ENCODE peak calls at places on chromosome 19, in four cellular contexts. V, I, S and R are unnamed samples.

GRCh38 chr19:28196961-28197360 is 1016.0 kb downstream of the UQCRFS1 start:
- DNase-seq in V (no peak), S (no peak), I (no peak), R (no peak)

GRCh38 chr19:10863107-10863700 is 8.1 kb upstream of the CARM1 start:
- DNase-seq in I (no peak), S (peak), V (no peak), R (no peak)

GRCh38 chr19:33157906-33158305 is 26.0 kb downstream of the WDR88 start:
- DNase-seq in I (no peak), S (no peak), V (no peak), R (no peak)

GRCh38 chr19:35045667-35046300 is 4.3 kb downstream of the HPN start:
- DNase-seq in V (no peak), I (peak), S (no peak), R (no peak)

GRCh38 chr19:1324792-1325567 is 39.3 kb downstream of the EFNA2 start:
- DNase-seq in S (peak), I (peak), V (peak), R (no peak)

GRCh38 chr19:2722541-2723344 is 1.6 kb upstream of the DIRAS1 start:
- DNase-seq in S (peak), V (no peak), I (no peak), R (no peak)

GRCh38 chr19:4571305-4571917 is 11.9 kb upstream of the SEMA6B start:
- DNase-seq in I (no peak), V (no peak), S (no peak), R (no peak)

GRCh38 chr19:3122512-3122870 is 13.3 kb upstream of the GNA15 start:
- DNase-seq in I (no peak), V (no peak), S (no peak), R (no peak)

GRCh38 chr19:39969681-39970423 is 1.1 kb upstream of the PSMC4 start:
- DNase-seq in I (no peak), S (no peak), V (no peak), R (no peak)

GRCh38 chr19:3471954-3472655 is 8.2 kb downstream of the SMIM24 start:
- DNase-seq in I (no peak), S (no peak), V (peak), R (no peak)

GRCh38 chr19:38012944-38013343 is 105.9 kb downstream of the SIPA1L3 start:
- DNase-seq in V (no peak), S (no peak), I (no peak), R (no peak)

GRCh38 chr19:38695319-38695683 is 47.9 kb downstream of the ACTN4 start:
- DNase-seq in S (no peak), I (no peak), V (no peak), R (no peak)

GRCh38 chr19:3434630-3435553 is 45.4 kb downstream of the SMIM24 start:
- DNase-seq in I (peak), S (peak), V (peak), R (peak)

GRCh38 chr19:2391118-2391725 is 31.2 kb downstream of the TMPRSS9 start:
- DNase-seq in I (no peak), V (no peak), S (peak), R (no peak)

GRCh38 chr19:1109032-1109541 is 5.3 kb downstream of the GPX4 start:
- DNase-seq in I (no peak), V (no peak), S (no peak), R (no peak)

GRCh38 chr19:13277104-13277809 is 127.0 kb downstream of the IER2 start:
- DNase-seq in I (peak), V (peak), S (peak), R (peak)

GRCh38 chr19:17324357-17325114 is 10.1 kb downstream of the ANO8 start:
- DNase-seq in V (no peak), I (no peak), S (no peak), R (no peak)

GRCh38 chr19:13983213-13983889 is 22.8 kb downstream of the RFX1 start:
- DNase-seq in V (no peak), S (no peak), I (no peak), R (peak)

GRCh38 chr19:18419195-18419698 is at the start of gene SSBP4:
- DNase-seq in I (no peak), S (peak), V (peak), R (peak)

GRCh38 chr19:16366433-16367268 is 42.0 kb downstream of the KLF2 start:
- DNase-seq in V (no peak), S (no peak), I (no peak), R (peak)